ENCODE peak calls at places on chromosomes 3 and 15, in four cellular contexts. One of them, this sample, is unnamed.
A peak's percentile ranks its signal among the peaks of the same experiment; 100 is the strongest.

GRCh38 chr3:159675285-159675684 is 313.4 kb upstream of the IL12A start:
- DNase-seq in CD4-positive, CD25-positive, alpha-beta regulatory T cell: no peak
- DNase-seq in activated CD4-positive, alpha-beta T cell treated with anti-CD3 and anti-CD28 coated beads, Interleukin-2, amount 50 U/mL, for 1 hour: no peak
- DNase-seq in EL: no peak
- DNase-seq in this sample: no peak

GRCh38 chr3:124860599-124860998 is 26.6 kb downstream of the ITGB5 start:
- DNase-seq in CD4-positive, CD25-positive, alpha-beta regulatory T cell: no peak
- DNase-seq in activated CD4-positive, alpha-beta T cell treated with anti-CD3 and anti-CD28 coated beads, Interleukin-2, amount 50 U/mL, for 1 hour: no peak
- DNase-seq in EL: peak; percentile 98
- DNase-seq in this sample: peak; percentile 100

GRCh38 chr3:83023050-83023449 is 1261.6 kb upstream of the GBE1 start:
- DNase-seq in CD4-positive, CD25-positive, alpha-beta regulatory T cell: no peak
- DNase-seq in activated CD4-positive, alpha-beta T cell treated with anti-CD3 and anti-CD28 coated beads, Interleukin-2, amount 50 U/mL, for 1 hour: no peak
- DNase-seq in EL: no peak
- DNase-seq in this sample: no peak

GRCh38 chr3:13818919-13819318 is 61.0 kb downstream of the WNT7A start:
- DNase-seq in CD4-positive, CD25-positive, alpha-beta regulatory T cell: no peak
- DNase-seq in activated CD4-positive, alpha-beta T cell treated with anti-CD3 and anti-CD28 coated beads, Interleukin-2, amount 50 U/mL, for 1 hour: no peak
- DNase-seq in EL: no peak
- DNase-seq in this sample: no peak

GRCh38 chr3:41418961-41419691 is 219.8 kb downstream of the CTNNB1 start:
- DNase-seq in CD4-positive, CD25-positive, alpha-beta regulatory T cell: no peak
- DNase-seq in activated CD4-positive, alpha-beta T cell treated with anti-CD3 and anti-CD28 coated beads, Interleukin-2, amount 50 U/mL, for 1 hour: no peak
- DNase-seq in EL: peak; percentile 73
- DNase-seq in this sample: peak; percentile 90

GRCh38 chr3:87987952-87988351 is 70.9 kb downstream of the CGGBP1 start:
- DNase-seq in CD4-positive, CD25-positive, alpha-beta regulatory T cell: no peak
- DNase-seq in activated CD4-positive, alpha-beta T cell treated with anti-CD3 and anti-CD28 coated beads, Interleukin-2, amount 50 U/mL, for 1 hour: no peak
- DNase-seq in EL: peak; percentile 7
- DNase-seq in this sample: peak; percentile 3

GRCh38 chr15:39157902-39158301 is 423.0 kb upstream of the THBS1 start:
- DNase-seq in CD4-positive, CD25-positive, alpha-beta regulatory T cell: no peak
- DNase-seq in activated CD4-positive, alpha-beta T cell treated with anti-CD3 and anti-CD28 coated beads, Interleukin-2, amount 50 U/mL, for 1 hour: no peak
- DNase-seq in EL: no peak
- DNase-seq in this sample: no peak

GRCh38 chr15:71115567-71116351 is 488 bp downstream of the THSD4 start:
- DNase-seq in CD4-positive, CD25-positive, alpha-beta regulatory T cell: no peak
- DNase-seq in activated CD4-positive, alpha-beta T cell treated with anti-CD3 and anti-CD28 coated beads, Interleukin-2, amount 50 U/mL, for 1 hour: no peak
- DNase-seq in EL: peak; percentile 65
- DNase-seq in this sample: peak; percentile 64

GRCh38 chr15:56241374-56242085 is 2.1 kb downstream of the RFX7 start:
- DNase-seq in CD4-positive, CD25-positive, alpha-beta regulatory T cell: peak; percentile 2
- DNase-seq in activated CD4-positive, alpha-beta T cell treated with anti-CD3 and anti-CD28 coated beads, Interleukin-2, amount 50 U/mL, for 1 hour: no peak
- DNase-seq in EL: no peak
- DNase-seq in this sample: no peak